ENCODE peak calls at places on chromosomes 12 and 14, in five cellular contexts. L is effector memory CD4-positive, alpha-beta T cell; Y is GM23338; F is NCI-H1092 treated with DMSO at 0.1 percent for 48 hours; P is HCEC 1CT. Z is an unnamed sample.

GRCh38 chr14:91171291-91171690 is 57.4 kb downstream of the DGLUCY start:
- DNase-seq in L (no peak), Y (no peak), F (no peak), P (no peak), Z (no peak)

GRCh38 chr14:21133896-21134295 is 22.0 kb downstream of the OR5AU1 start:
- DNase-seq in L (no peak), Y (peak; percentile 70), F (no peak), P (no peak), Z (no peak)

GRCh38 chr12:51200806-51201205 is 17.1 kb downstream of the POU6F1 start:
- DNase-seq in L (no peak), Y (no peak), F (no peak), P (peak; percentile 3), Z (no peak)

GRCh38 chr12:50922820-50923219 is 29.5 kb upstream of the HIGD1C start:
- DNase-seq in L (no peak), Y (no peak), F (no peak), P (peak; percentile 62), Z (no peak)

GRCh38 chr12:73266206-73266605 is 994.0 kb downstream of the TRHDE start:
- DNase-seq in L (no peak), Y (no peak), F (no peak), P (no peak), Z (no peak)

GRCh38 chr14:99578541-99579044 is 25.4 kb downstream of the CCDC85C start:
- DNase-seq in L (no peak), Y (no peak), F (no peak), P (no peak), Z (peak; percentile 27)

GRCh38 chr12:65607271-65607880 is 216.9 kb upstream of the HMGA2 start:
- DNase-seq in L (no peak), Y (peak; percentile 17), F (no peak), P (no peak), Z (no peak)

GRCh38 chr12:124906606-124907261 is 7.7 kb downstream of the UBC start:
- DNase-seq in L (peak; percentile 69), Y (peak; percentile 97), F (no peak), P (peak; percentile 82), Z (no peak)

GRCh38 chr12:29155079-29155478 is 6.0 kb downstream of the FAR2 start:
- DNase-seq in L (no peak), Y (no peak), F (no peak), P (no peak), Z (no peak)

GRCh38 chr12:121787063-121787774 is 6.3 kb downstream of the RHOF start:
- DNase-seq in L (no peak), Y (no peak), F (no peak), P (no peak), Z (no peak)

GRCh38 chr12:91108196-91108595 is 3.1 kb downstream of the LUM start:
- DNase-seq in L (no peak), Y (no peak), F (no peak), P (no peak), Z (no peak)

GRCh38 chr12:65084579-65084978 is 36.5 kb downstream of the WIF1 start:
- DNase-seq in L (no peak), Y (no peak), F (no peak), P (no peak), Z (no peak)

GRCh38 chr14:64137657-64138290 is 156.4 kb downstream of the ESR2 start:
- DNase-seq in L (no peak), Y (peak; percentile 40), F (no peak), P (peak; percentile 37), Z (no peak)

GRCh38 chr12:122021822-122022392 is at the start of gene BCL7A:
- DNase-seq in L (peak; percentile 11), Y (peak; percentile 62), F (peak; percentile 55), P (peak; percentile 64), Z (peak; percentile 89)

GRCh38 chr14:93543766-93544165 is 113.0 kb downstream of the UNC79 start:
- DNase-seq in L (no peak), Y (peak; percentile 20), F (peak; percentile 20), P (peak; percentile 16), Z (no peak)

GRCh38 chr12:29164477-29165163 is 15.5 kb downstream of the FAR2 start:
- DNase-seq in L (no peak), Y (no peak), F (no peak), P (peak; percentile 85), Z (no peak)

GRCh38 chr14:69298131-69299071 is 38.4 kb downstream of the GALNT16 start:
- DNase-seq in L (no peak), Y (no peak), F (peak; percentile 52), P (no peak), Z (peak; percentile 55)

GRCh38 chr12:85823436-85824179 is 12.6 kb downstream of the RASSF9 start:
- DNase-seq in L (no peak), Y (no peak), F (no peak), P (peak; percentile 64), Z (no peak)

GRCh38 chr12:51062631-51063397 is 14.7 kb downstream of the LETMD1 start:
- DNase-seq in L (no peak), Y (no peak), F (no peak), P (no peak), Z (no peak)

GRCh38 chr12:12908252-12908651 is 16.9 kb downstream of the GPRC5A start:
- DNase-seq in L (no peak), Y (no peak), F (no peak), P (no peak), Z (no peak)

GRCh38 chr12:121748571-121749265 is 36.2 kb downstream of the TMEM120B start:
- DNase-seq in L (no peak), Y (peak; percentile 35), F (no peak), P (peak; percentile 80), Z (no peak)

GRCh38 chr12:124480469-124481256 is 86.7 kb downstream of the NCOR2 start:
- DNase-seq in L (no peak), Y (no peak), F (no peak), P (no peak), Z (peak; percentile 89)

GRCh38 chr12:104182621-104183378 is 32.8 kb upstream of the TXNRD1 start:
- DNase-seq in L (no peak), Y (no peak), F (no peak), P (no peak), Z (no peak)

GRCh38 chr12:4148418-4149056 is 125.0 kb upstream of the CCND2 start:
- DNase-seq in L (peak; percentile 15), Y (no peak), F (no peak), P (no peak), Z (no peak)

GRCh38 chr14:80150301-80150700 is 61.0 kb downstream of the DIO2 start:
- DNase-seq in L (no peak), Y (no peak), F (no peak), P (no peak), Z (no peak)

GRCh38 chr14:70013269-70013873 is 134.2 kb downstream of the SMOC1 start:
- DNase-seq in L (no peak), Y (peak; percentile 86), F (no peak), P (peak; percentile 24), Z (no peak)

GRCh38 chr12:67981236-67982164 is 7.7 kb upstream of the IFNG-AS1 start:
- DNase-seq in L (no peak), Y (no peak), F (peak; percentile 70), P (peak; percentile 91), Z (peak; percentile 55)

GRCh38 chr14:45651906-45652305 is 398.9 kb upstream of the MIS18BP1 start:
- DNase-seq in L (no peak), Y (no peak), F (no peak), P (no peak), Z (no peak)

Z was measured in NCI-H1417.